ENCODE peak calls at places on chromosome 21, in eight cellular contexts. E, R, P, V, K, A, W and O are unnamed samples.

GRCh38 chr21:29360799-29361765 is 62.4 kb downstream of the BACH1 start:
- DNase-seq in E (no peak), R (no peak), P (no peak), V (no peak), K (no peak), A (peak; percentile 44), W (no peak), O (no peak)

GRCh38 chr21:39033878-39034589 is 149.2 kb downstream of the PSMG1 start:
- DNase-seq in E (peak; percentile 49), R (no peak), P (no peak), V (no peak), K (peak; percentile 53), A (no peak), W (no peak), O (peak; percentile 75)

GRCh38 chr21:44614161-44614631 is 2.3 kb downstream of the KRTAP10-8 start:
- DNase-seq in E (no peak), R (no peak), P (no peak), V (no peak), K (no peak), A (no peak), W (no peak), O (no peak)

GRCh38 chr21:31447477-31447876 is 103.4 kb upstream of the TIAM1 start:
- DNase-seq in E (peak; percentile 61), R (no peak), P (no peak), V (no peak), K (peak; percentile 41), A (no peak), W (no peak), O (no peak)

GRCh38 chr21:45154511-45155508 is 80.4 kb downstream of the ADARB1 start:
- DNase-seq in E (peak; percentile 72), R (no peak), P (no peak), V (no peak), K (peak; percentile 83), A (no peak), W (peak; percentile 14), O (no peak)

GRCh38 chr21:36647279-36648093 is 51.4 kb upstream of the SIM2 start:
- DNase-seq in E (peak; percentile 60), R (no peak), P (no peak), V (no peak), K (peak; percentile 85), A (no peak), W (no peak), O (no peak)

GRCh38 chr21:32392880-32393676 is at the start of gene URB1:
- DNase-seq in E (peak; percentile 86), R (peak; percentile 87), P (peak; percentile 88), V (peak; percentile 98), K (peak; percentile 80), A (peak; percentile 96), W (peak; percentile 62), O (peak; percentile 92)

GRCh38 chr21:14120091-14120734 is 90.5 kb downstream of the LIPI start:
- DNase-seq in E (no peak), R (no peak), P (no peak), V (peak; percentile 72), K (peak; percentile 37), A (peak; percentile 42), W (peak; percentile 37), O (no peak)

GRCh38 chr21:41861255-41861654 is 17.9 kb downstream of the PRDM15 start:
- DNase-seq in E (no peak), R (no peak), P (no peak), V (no peak), K (no peak), A (no peak), W (no peak), O (no peak)

GRCh38 chr21:37159949-37160348 is 86.9 kb downstream of the TTC3 start:
- DNase-seq in E (no peak), R (no peak), P (no peak), V (no peak), K (no peak), A (no peak), W (no peak), O (no peak)

GRCh38 chr21:40841524-40842196 is 5.3 kb downstream of the DSCAM start:
- DNase-seq in E (no peak), R (no peak), P (no peak), V (peak; percentile 3), K (no peak), A (peak; percentile 52), W (no peak), O (peak; percentile 64)

GRCh38 chr21:45985471-45986315 is 4.1 kb downstream of the COL6A1 start:
- DNase-seq in E (no peak), R (no peak), P (no peak), V (no peak), K (no peak), A (no peak), W (no peak), O (no peak)

GRCh38 chr21:42389449-42389835 is 6.4 kb downstream of the TMPRSS3 start:
- DNase-seq in E (no peak), R (no peak), P (no peak), V (no peak), K (no peak), A (no peak), W (no peak), O (peak; percentile 69)

GRCh38 chr21:43867936-43868335 is 2.9 kb downstream of the AGPAT3 start:
- DNase-seq in E (no peak), R (no peak), P (no peak), V (no peak), K (no peak), A (no peak), W (no peak), O (no peak)

GRCh38 chr21:41816583-41817165 is 49.8 kb upstream of the RIPK4 start:
- DNase-seq in E (peak; percentile 67), R (peak; percentile 76), P (no peak), V (peak; percentile 63), K (peak; percentile 67), A (peak; percentile 39), W (peak; percentile 3), O (peak; percentile 55)

GRCh38 chr21:26506951-26507350 is 66.1 kb downstream of the CYYR1 start:
- DNase-seq in E (peak; percentile 17), R (no peak), P (no peak), V (no peak), K (peak; percentile 68), A (no peak), W (no peak), O (no peak)

GRCh38 chr21:39126486-39126806 is 56.8 kb downstream of the PSMG1 start:
- DNase-seq in E (no peak), R (no peak), P (no peak), V (no peak), K (no peak), A (no peak), W (no peak), O (no peak)

GRCh38 chr21:46111193-46111571 is 13.3 kb downstream of the COL6A2 start:
- DNase-seq in E (no peak), R (no peak), P (no peak), V (no peak), K (no peak), A (no peak), W (no peak), O (peak; percentile 2)

GRCh38 chr21:30515681-30516080 is 13.7 kb upstream of the KRTAP19-5 start:
- DNase-seq in E (no peak), R (no peak), P (no peak), V (no peak), K (no peak), A (no peak), W (no peak), O (no peak)

GRCh38 chr21:45550552-45551210 is 8.4 kb upstream of the SLC19A1 start:
- DNase-seq in E (peak; percentile 24), R (peak; percentile 40), P (no peak), V (peak; percentile 78), K (no peak), A (peak; percentile 37), W (peak; percentile 85), O (no peak)

GRCh38 chr21:17612023-17612564 is 607 bp downstream of the BTG3 start:
- DNase-seq in E (peak; percentile 59), R (no peak), P (no peak), V (peak; percentile 40), K (peak; percentile 75), A (no peak), W (no peak), O (peak; percentile 25)

GRCh38 chr21:36910581-36911307 is 55.7 kb downstream of the HLCS start:
- DNase-seq in E (peak; percentile 76), R (no peak), P (no peak), V (no peak), K (peak; percentile 55), A (no peak), W (no peak), O (no peak)

GRCh38 chr21:9758888-9759287 is 762.5 kb upstream of the TPTE start:
- DNase-seq in E (no peak), R (no peak), P (no peak), V (no peak), K (no peak), A (no peak), W (no peak), O (no peak)

GRCh38 chr21:25934771-25935224 is 200.0 kb downstream of the GABPA start:
- DNase-seq in E (peak; percentile 92), R (no peak), P (peak; percentile 57), V (peak; percentile 56), K (peak; percentile 99), A (no peak), W (no peak), O (peak; percentile 84)